ENCODE peak calls at places on chromosomes 12 and 14, in six cellular contexts. One of them, this sample, is unnamed.

GRCh38 chr12:1918875-1919236 is 404 bp upstream of the CACNA2D4 start:
- DNase-seq in H9: peak
- DNase-seq in fibroblast of lung: no peak
- DNase-seq in aorta: peak
- DNase-seq in RWPE1: no peak
- DNase-seq in thoracic aorta: no peak
- DNase-seq in this sample: no peak

GRCh38 chr12:24960222-24960855 is 11.4 kb upstream of the BCAT1 start:
- DNase-seq in H9: peak
- DNase-seq in fibroblast of lung: peak
- DNase-seq in aorta: peak
- DNase-seq in RWPE1: peak
- DNase-seq in thoracic aorta: no peak
- DNase-seq in this sample: no peak

GRCh38 chr12:26124491-26125450 is at the start of gene BHLHE41:
- DNase-seq in H9: peak
- DNase-seq in fibroblast of lung: peak
- DNase-seq in aorta: peak
- DNase-seq in RWPE1: peak
- DNase-seq in thoracic aorta: peak
- DNase-seq in this sample: peak

GRCh38 chr14:104363891-104364760 is 215.4 kb upstream of the C14orf180 start:
- DNase-seq in H9: no peak
- DNase-seq in fibroblast of lung: no peak
- DNase-seq in aorta: peak
- DNase-seq in RWPE1: no peak
- DNase-seq in thoracic aorta: no peak
- DNase-seq in this sample: no peak

GRCh38 chr12:6182279-6182898 is 17.8 kb upstream of the CD9 start:
- DNase-seq in H9: peak
- DNase-seq in fibroblast of lung: peak
- DNase-seq in aorta: peak
- DNase-seq in RWPE1: peak
- DNase-seq in thoracic aorta: no peak
- DNase-seq in this sample: no peak

GRCh38 chr14:85079842-85080741 is 449.9 kb upstream of the FLRT2 start:
- DNase-seq in H9: no peak
- DNase-seq in fibroblast of lung: no peak
- DNase-seq in aorta: no peak
- DNase-seq in RWPE1: no peak
- DNase-seq in thoracic aorta: no peak
- DNase-seq in this sample: no peak

GRCh38 chr12:54000105-54000773 is at the start of gene HOXC9:
- DNase-seq in H9: no peak
- DNase-seq in fibroblast of lung: no peak
- DNase-seq in aorta: peak
- DNase-seq in RWPE1: no peak
- DNase-seq in thoracic aorta: no peak
- DNase-seq in this sample: no peak

GRCh38 chr14:49982522-49982951 is 89.7 kb downstream of the ARF6 start:
- DNase-seq in H9: no peak
- DNase-seq in fibroblast of lung: peak
- DNase-seq in aorta: peak
- DNase-seq in RWPE1: no peak
- DNase-seq in thoracic aorta: no peak
- DNase-seq in this sample: no peak

GRCh38 chr12:93798279-93798678 is 121.1 kb downstream of the CRADD start:
- DNase-seq in H9: no peak
- DNase-seq in fibroblast of lung: no peak
- DNase-seq in aorta: no peak
- DNase-seq in RWPE1: no peak
- DNase-seq in thoracic aorta: no peak
- DNase-seq in this sample: no peak

GRCh38 chr12:83848702-83849101 is 1063.9 kb downstream of the SLC6A15 start:
- DNase-seq in H9: no peak
- DNase-seq in fibroblast of lung: no peak
- DNase-seq in aorta: no peak
- DNase-seq in RWPE1: no peak
- DNase-seq in thoracic aorta: no peak
- DNase-seq in this sample: no peak

GRCh38 chr12:124742702-124743101 is 121.0 kb downstream of the SCARB1 start:
- DNase-seq in H9: no peak
- DNase-seq in fibroblast of lung: no peak
- DNase-seq in aorta: no peak
- DNase-seq in RWPE1: no peak
- DNase-seq in thoracic aorta: no peak
- DNase-seq in this sample: no peak

GRCh38 chr12:121578230-121579189 is 2.3 kb downstream of the KDM2B start:
- DNase-seq in H9: peak
- DNase-seq in fibroblast of lung: no peak
- DNase-seq in aorta: peak
- DNase-seq in RWPE1: no peak
- DNase-seq in thoracic aorta: no peak
- DNase-seq in this sample: no peak

GRCh38 chr12:64875186-64875585 is 50.7 kb downstream of the TBC1D30 start:
- DNase-seq in H9: no peak
- DNase-seq in fibroblast of lung: no peak
- DNase-seq in aorta: no peak
- DNase-seq in RWPE1: no peak
- DNase-seq in thoracic aorta: no peak
- DNase-seq in this sample: no peak

GRCh38 chr12:41418586-41418985 is 230.5 kb downstream of the PDZRN4 start:
- DNase-seq in H9: peak
- DNase-seq in fibroblast of lung: no peak
- DNase-seq in aorta: no peak
- DNase-seq in RWPE1: no peak
- DNase-seq in thoracic aorta: no peak
- DNase-seq in this sample: no peak

GRCh38 chr14:76812093-76812421 is 625 bp downstream of the ANGEL1 start:
- DNase-seq in H9: no peak
- DNase-seq in fibroblast of lung: no peak
- DNase-seq in aorta: no peak
- DNase-seq in RWPE1: peak
- DNase-seq in thoracic aorta: no peak
- DNase-seq in this sample: peak

GRCh38 chr14:80385340-80385739 is 174.0 kb upstream of the DIO2 start:
- DNase-seq in H9: no peak
- DNase-seq in fibroblast of lung: no peak
- DNase-seq in aorta: no peak
- DNase-seq in RWPE1: no peak
- DNase-seq in thoracic aorta: no peak
- DNase-seq in this sample: no peak

GRCh38 chr12:64532734-64533351 is 77.5 kb upstream of the RASSF3 start:
- DNase-seq in H9: no peak
- DNase-seq in fibroblast of lung: no peak
- DNase-seq in aorta: no peak
- DNase-seq in RWPE1: no peak
- DNase-seq in thoracic aorta: no peak
- DNase-seq in this sample: no peak

GRCh38 chr14:50379563-50379962 is 17.1 kb downstream of the CDKL1 start:
- DNase-seq in H9: no peak
- DNase-seq in fibroblast of lung: no peak
- DNase-seq in aorta: no peak
- DNase-seq in RWPE1: no peak
- DNase-seq in thoracic aorta: no peak
- DNase-seq in this sample: no peak

GRCh38 chr12:52951640-52952039 is 2.7 kb downstream of the KRT18 start:
- DNase-seq in H9: no peak
- DNase-seq in fibroblast of lung: no peak
- DNase-seq in aorta: no peak
- DNase-seq in RWPE1: no peak
- DNase-seq in thoracic aorta: no peak
- DNase-seq in this sample: no peak

GRCh38 chr12:52952082-52952801 is 3.3 kb downstream of the KRT18 start:
- DNase-seq in H9: no peak
- DNase-seq in fibroblast of lung: no peak
- DNase-seq in aorta: no peak
- DNase-seq in RWPE1: no peak
- DNase-seq in thoracic aorta: no peak
- DNase-seq in this sample: no peak

GRCh38 chr12:52951126-52951525 is 2.2 kb downstream of the KRT18 start:
- DNase-seq in H9: no peak
- DNase-seq in fibroblast of lung: no peak
- DNase-seq in aorta: no peak
- DNase-seq in RWPE1: no peak
- DNase-seq in thoracic aorta: no peak
- DNase-seq in this sample: no peak

GRCh38 chr12:52950553-52950952 is 1.6 kb downstream of the KRT18 start:
- DNase-seq in H9: no peak
- DNase-seq in fibroblast of lung: no peak
- DNase-seq in aorta: no peak
- DNase-seq in RWPE1: no peak
- DNase-seq in thoracic aorta: no peak
- DNase-seq in this sample: no peak

DNA sequence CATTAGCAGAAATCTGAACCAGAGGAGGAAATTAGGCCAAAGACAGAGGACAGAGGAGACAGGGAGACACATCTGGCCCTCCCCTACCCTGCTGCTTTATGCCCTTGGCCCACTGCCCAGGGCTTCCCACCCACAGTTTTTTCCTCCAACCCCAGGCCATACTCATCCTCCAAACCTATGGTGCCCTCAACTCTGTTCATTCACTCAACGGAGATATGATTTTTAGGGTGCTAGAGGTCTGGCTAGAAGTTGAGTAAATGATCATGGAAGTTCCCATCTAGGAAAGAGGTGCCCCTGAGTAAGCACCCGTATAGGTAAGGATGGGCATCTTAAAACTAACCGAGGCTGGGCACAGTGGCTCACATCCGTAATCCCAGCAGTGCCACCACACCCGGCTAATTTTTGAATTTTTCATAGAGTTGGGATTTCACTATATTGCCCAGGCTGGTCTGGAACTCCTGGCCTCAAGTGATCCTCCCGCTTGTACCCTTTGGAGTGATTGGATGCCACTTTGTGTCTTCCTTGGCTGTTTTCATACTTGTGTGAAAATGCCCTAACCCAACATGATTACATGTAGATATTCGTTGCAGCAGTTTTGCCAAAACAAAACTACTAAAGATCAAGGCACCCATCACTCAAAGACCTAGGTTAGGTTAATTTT is 4.4 kb downstream of the KRT18 start:
- DNase-seq in H9: no peak
- DNase-seq in fibroblast of lung: no peak
- DNase-seq in aorta: no peak
- DNase-seq in RWPE1: no peak
- DNase-seq in thoracic aorta: no peak
- DNase-seq in this sample: no peak
- H3K27ac ChIP-seq in H9: no peak
- H3K27ac ChIP-seq in fibroblast of lung: no peak
- H3K27ac ChIP-seq in aorta: no peak
- H3K27ac ChIP-seq in RWPE1: peak
- H3K27ac ChIP-seq in thoracic aorta: no peak
- H3K27ac ChIP-seq in this sample: no peak

DNA sequence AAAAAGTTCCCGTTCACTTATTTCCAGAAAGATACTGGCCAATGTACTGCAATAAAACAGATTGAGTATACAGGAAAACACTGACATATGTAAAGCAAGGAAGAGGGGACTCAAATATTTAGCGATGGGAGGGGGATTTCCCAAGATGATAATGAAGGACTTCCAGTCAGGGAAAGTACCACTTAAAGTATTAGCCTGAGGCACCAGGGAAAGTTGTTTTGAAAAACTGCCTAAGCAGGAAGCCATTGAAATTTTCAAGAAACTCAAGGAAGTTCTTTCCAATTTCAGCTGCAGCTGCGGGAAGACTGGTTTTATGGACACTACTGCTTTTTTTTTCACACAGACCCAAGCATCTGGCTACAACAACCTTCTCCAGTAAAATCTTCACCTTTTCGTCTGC is 1007.5 kb upstream of the NOVA1 start:
- DNase-seq in H9: no peak
- DNase-seq in fibroblast of lung: no peak
- DNase-seq in aorta: no peak
- DNase-seq in RWPE1: no peak
- DNase-seq in thoracic aorta: no peak
- DNase-seq in this sample: no peak
- H3K27ac ChIP-seq in H9: no peak
- H3K27ac ChIP-seq in fibroblast of lung: no peak
- H3K27ac ChIP-seq in aorta: no peak
- H3K27ac ChIP-seq in RWPE1: no peak
- H3K27ac ChIP-seq in thoracic aorta: no peak
- H3K27ac ChIP-seq in this sample: no peak

GRCh38 chr14:105927661-105928060 is 401.3 kb downstream of the TMEM121 start:
- DNase-seq in H9: no peak
- DNase-seq in fibroblast of lung: no peak
- DNase-seq in aorta: no peak
- DNase-seq in RWPE1: no peak
- DNase-seq in thoracic aorta: no peak
- DNase-seq in this sample: no peak
- H3K27ac ChIP-seq in H9: no peak
- H3K27ac ChIP-seq in fibroblast of lung: no peak
- H3K27ac ChIP-seq in aorta: no peak
- H3K27ac ChIP-seq in RWPE1: no peak
- H3K27ac ChIP-seq in thoracic aorta: no peak
- H3K27ac ChIP-seq in this sample: no peak

GRCh38 chr14:58292192-58292591 is 6.2 kb upstream of the ARID4A start:
- DNase-seq in H9: no peak
- DNase-seq in fibroblast of lung: no peak
- DNase-seq in aorta: no peak
- DNase-seq in RWPE1: no peak
- DNase-seq in thoracic aorta: no peak
- DNase-seq in this sample: no peak

GRCh38 chr14:58285132-58285531 is 13.2 kb upstream of the ARID4A start:
- DNase-seq in H9: no peak
- DNase-seq in fibroblast of lung: no peak
- DNase-seq in aorta: no peak
- DNase-seq in RWPE1: no peak
- DNase-seq in thoracic aorta: no peak
- DNase-seq in this sample: no peak

GRCh38 chr14:58283730-58284129 is 14.6 kb upstream of the ARID4A start:
- DNase-seq in H9: no peak
- DNase-seq in fibroblast of lung: no peak
- DNase-seq in aorta: no peak
- DNase-seq in RWPE1: no peak
- DNase-seq in thoracic aorta: no peak
- DNase-seq in this sample: no peak

GRCh38 chr14:58287607-58288042 is 10.7 kb upstream of the ARID4A start:
- DNase-seq in H9: no peak
- DNase-seq in fibroblast of lung: no peak
- DNase-seq in aorta: no peak
- DNase-seq in RWPE1: no peak
- DNase-seq in thoracic aorta: no peak
- DNase-seq in this sample: no peak

DNA sequence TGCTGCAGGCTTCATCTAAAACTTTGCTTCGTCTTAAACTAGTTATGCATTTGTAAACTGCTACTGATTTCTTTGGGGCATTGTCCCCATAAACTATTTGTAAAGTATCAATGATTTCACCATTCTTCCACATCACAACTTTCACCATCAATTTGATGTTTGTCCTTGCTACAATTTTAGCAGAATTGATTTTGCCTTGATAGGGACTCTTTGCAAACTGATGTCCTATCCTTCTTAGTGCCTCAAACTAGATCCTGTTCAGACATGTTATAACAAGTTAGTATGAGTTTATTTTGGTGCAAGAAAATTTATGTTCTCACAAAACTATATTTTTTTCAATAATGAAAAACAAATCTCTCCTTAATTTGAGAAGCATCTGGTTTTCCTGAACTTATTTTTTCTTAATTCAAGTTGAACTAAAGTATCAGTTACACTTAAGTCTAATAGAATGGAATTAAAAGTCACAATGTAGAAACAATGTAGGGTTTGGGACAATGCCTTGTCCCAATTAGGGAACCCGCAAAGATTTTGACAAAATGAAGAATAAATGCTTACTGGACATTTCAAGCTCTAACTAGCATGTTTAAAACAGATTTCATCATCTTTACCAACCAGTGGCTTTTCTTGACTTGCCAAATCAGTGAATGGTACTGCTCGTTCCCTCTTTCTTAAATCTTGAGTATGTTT is 10.1 kb upstream of the ARID4A start:
- DNase-seq in H9: no peak
- DNase-seq in fibroblast of lung: no peak
- DNase-seq in aorta: no peak
- DNase-seq in RWPE1: no peak
- DNase-seq in thoracic aorta: no peak
- DNase-seq in this sample: no peak
- H3K27ac ChIP-seq in H9: no peak
- H3K27ac ChIP-seq in fibroblast of lung: no peak
- H3K27ac ChIP-seq in aorta: no peak
- H3K27ac ChIP-seq in RWPE1: no peak
- H3K27ac ChIP-seq in thoracic aorta: no peak
- H3K27ac ChIP-seq in this sample: no peak

This sample was measured in substantia nigra.